ENCODE peak calls at places on chromosomes 11 and 22, in seven cellular contexts. One of them, this sample, is unnamed.

GRCh38 chr11:1735271-1735670 is 15.1 kb downstream of the IFITM10 start:
- DNase-seq in Calu3: no peak
- DNase-seq in GM23338: no peak
- DNase-seq in GM10248: no peak
- DNase-seq in body of pancreas: no peak
- DNase-seq in cardiac muscle cell: no peak
- DNase-seq in endothelial cell: no peak
- DNase-seq in this sample: no peak

GRCh38 chr11:129382583-129382982 is 6.9 kb downstream of the BARX2 start:
- DNase-seq in body of pancreas: no peak
- DNase-seq in GM10248: no peak
- DNase-seq in endothelial cell: no peak
- DNase-seq in cardiac muscle cell: no peak
- DNase-seq in Calu3: no peak
- DNase-seq in GM23338: no peak
- DNase-seq in this sample: no peak

GRCh38 chr22:31272522-31273446 is 19.5 kb downstream of the PIK3IP1 start:
- DNase-seq in endothelial cell: peak; percentile 50
- DNase-seq in GM23338: peak; percentile 91
- DNase-seq in GM10248: peak; percentile 68
- DNase-seq in Calu3: peak; percentile 62
- DNase-seq in cardiac muscle cell: peak; percentile 75
- DNase-seq in body of pancreas: peak; percentile 64
- DNase-seq in this sample: peak; percentile 58

GRCh38 chr22:26139320-26139719 is 29.9 kb upstream of the SEZ6L start:
- DNase-seq in GM23338: no peak
- DNase-seq in Calu3: no peak
- DNase-seq in endothelial cell: no peak
- DNase-seq in body of pancreas: peak; percentile 29
- DNase-seq in GM10248: no peak
- DNase-seq in cardiac muscle cell: no peak
- DNase-seq in this sample: peak; percentile 44

GRCh38 chr11:18986744-18987143 is 47.5 kb upstream of the MRGPRX1 start:
- DNase-seq in cardiac muscle cell: no peak
- DNase-seq in endothelial cell: no peak
- DNase-seq in Calu3: no peak
- DNase-seq in GM10248: no peak
- DNase-seq in body of pancreas: no peak
- DNase-seq in GM23338: no peak
- DNase-seq in this sample: no peak

GRCh38 chr11:541433-541885 is 4.1 kb downstream of the LRRC56 start:
- DNase-seq in endothelial cell: no peak
- DNase-seq in GM23338: no peak
- DNase-seq in GM10248: no peak
- DNase-seq in body of pancreas: no peak
- DNase-seq in cardiac muscle cell: no peak
- DNase-seq in Calu3: no peak
- DNase-seq in this sample: no peak

GRCh38 chr22:23868580-23868979 is 10.9 kb downstream of the SLC2A11 start:
- DNase-seq in body of pancreas: no peak
- DNase-seq in GM10248: no peak
- DNase-seq in cardiac muscle cell: no peak
- DNase-seq in GM23338: no peak
- DNase-seq in Calu3: no peak
- DNase-seq in endothelial cell: no peak
- DNase-seq in this sample: no peak

GRCh38 chr11:75574698-75575265 is 12.7 kb downstream of the SERPINH1 start:
- DNase-seq in body of pancreas: no peak
- DNase-seq in cardiac muscle cell: no peak
- DNase-seq in GM10248: no peak
- DNase-seq in GM23338: no peak
- DNase-seq in Calu3: no peak
- DNase-seq in endothelial cell: no peak
- DNase-seq in this sample: no peak

GRCh38 chr11:111916768-111917167 is 1.9 kb upstream of the C11orf52 start:
- DNase-seq in cardiac muscle cell: no peak
- DNase-seq in Calu3: no peak
- DNase-seq in endothelial cell: no peak
- DNase-seq in GM10248: no peak
- DNase-seq in GM23338: no peak
- DNase-seq in body of pancreas: no peak
- DNase-seq in this sample: no peak

GRCh38 chr11:22730319-22730718 is 63.9 kb downstream of the GAS2 start:
- DNase-seq in cardiac muscle cell: peak; percentile 34
- DNase-seq in endothelial cell: no peak
- DNase-seq in Calu3: peak; percentile 14
- DNase-seq in GM10248: no peak
- DNase-seq in body of pancreas: no peak
- DNase-seq in GM23338: no peak
- DNase-seq in this sample: no peak

GRCh38 chr11:91299980-91300379 is 924.6 kb upstream of the FAT3 start:
- DNase-seq in cardiac muscle cell: no peak
- DNase-seq in GM23338: no peak
- DNase-seq in body of pancreas: no peak
- DNase-seq in GM10248: peak; percentile 4
- DNase-seq in Calu3: peak; percentile 1
- DNase-seq in endothelial cell: no peak
- DNase-seq in this sample: no peak

DNA sequence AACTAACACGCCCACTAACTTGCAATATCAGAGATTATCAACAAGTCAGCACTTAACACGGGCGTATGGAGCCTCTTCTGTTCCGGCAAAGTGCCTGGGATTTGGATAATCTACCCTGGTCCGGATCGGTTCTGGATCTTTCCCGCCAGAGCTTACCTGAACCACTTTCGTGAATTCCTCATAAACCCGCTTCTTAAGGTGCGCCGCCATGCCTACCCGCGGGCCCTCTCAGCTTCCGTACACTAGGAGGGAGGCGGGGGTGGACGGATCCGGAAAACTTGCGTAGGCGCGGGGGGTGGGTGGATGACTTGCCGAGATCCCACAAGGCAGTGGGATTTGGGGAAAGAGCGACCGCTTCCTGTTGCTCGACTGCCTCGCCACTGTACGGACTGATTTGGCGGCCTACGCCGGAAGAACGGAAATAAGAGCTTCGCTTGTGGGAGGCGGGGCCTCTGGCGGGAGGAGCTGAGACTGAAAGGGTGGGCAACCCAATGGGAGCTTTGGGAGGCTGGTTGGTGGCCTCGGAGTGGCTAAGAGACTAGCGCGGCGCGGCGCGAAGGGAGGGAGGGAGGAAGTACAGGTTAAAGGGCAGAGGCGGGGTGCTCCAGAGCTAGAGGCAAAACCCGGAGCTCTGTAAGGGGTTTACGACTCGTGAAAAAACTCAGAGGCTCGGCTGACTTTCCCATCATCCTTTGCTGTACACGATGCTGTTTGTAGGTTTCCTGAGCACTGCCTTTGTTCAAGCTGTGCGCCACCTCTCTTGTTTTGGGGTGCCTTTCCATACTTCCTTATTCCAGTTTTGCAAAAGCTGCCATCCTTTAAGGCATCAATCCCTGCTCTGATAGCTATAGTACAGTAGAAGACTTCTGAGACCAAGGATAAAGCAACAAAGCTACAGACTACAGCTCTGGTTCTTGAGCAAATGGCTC is at the start of gene INTS4:
- DNase-seq in GM23338: peak; percentile 100
- DNase-seq in cardiac muscle cell: peak; percentile 99
- DNase-seq in Calu3: peak; percentile 98
- DNase-seq in GM10248: peak; percentile 95
- DNase-seq in body of pancreas: peak; percentile 99
- DNase-seq in endothelial cell: peak; percentile 95
- DNase-seq in this sample: peak; percentile 99
- TF ChIP-seq CTCF in GM23338: no peak
- TF ChIP-seq CTCF in cardiac muscle cell: no peak
- TF ChIP-seq CTCF in Calu3: no peak
- TF ChIP-seq CTCF in GM10248: no peak
- TF ChIP-seq CTCF in body of pancreas: no peak
- TF ChIP-seq CTCF in endothelial cell: no peak
- TF ChIP-seq CTCF in this sample: peak; percentile 11

DNA sequence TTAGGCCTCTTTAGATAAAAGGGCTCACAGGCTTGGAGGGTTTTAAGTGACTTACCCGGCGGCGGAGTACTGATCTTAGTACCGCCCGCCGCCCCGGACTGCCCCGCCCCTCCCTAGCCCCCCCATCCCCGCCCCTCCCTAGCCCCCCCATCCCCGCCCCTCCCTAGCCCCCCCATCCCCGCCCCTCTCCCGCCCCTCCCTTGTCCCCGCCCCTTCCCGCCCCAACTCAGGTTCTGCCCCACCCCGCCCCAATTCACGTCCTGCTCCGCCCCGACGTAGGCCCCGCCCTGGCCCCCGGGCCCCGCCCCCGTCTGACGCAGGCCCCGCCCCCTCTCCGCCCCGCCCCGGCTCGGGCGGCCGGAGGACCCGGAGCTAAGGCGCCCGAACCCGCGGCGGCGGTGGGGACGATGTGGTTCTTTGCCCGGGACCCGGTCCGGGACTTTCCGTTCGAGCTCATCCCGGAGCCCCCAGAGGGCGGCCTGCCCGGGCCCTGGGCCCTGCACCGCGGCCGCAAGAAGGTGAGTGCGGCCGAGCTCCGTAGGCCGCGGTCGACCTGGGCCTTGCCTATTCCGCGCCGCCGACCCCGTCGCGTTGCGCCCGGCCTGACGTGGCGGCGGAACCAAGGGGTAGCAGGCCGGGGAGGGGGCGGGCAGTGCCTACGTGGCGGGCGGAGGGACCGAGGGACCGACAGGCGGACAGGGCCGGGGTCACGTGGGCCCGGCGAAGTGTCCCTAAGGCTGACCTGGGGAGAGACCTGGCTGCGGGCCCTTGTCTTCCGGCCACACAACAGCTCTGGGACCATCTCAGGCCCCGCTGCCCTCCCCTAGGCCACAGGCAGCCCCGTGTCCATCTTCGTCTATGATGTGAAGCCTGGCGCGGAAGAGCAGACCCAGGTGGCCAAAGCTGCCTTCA is at the start of gene SCYL1:
- DNase-seq in cardiac muscle cell: peak; percentile 88
- DNase-seq in GM10248: peak; percentile 96
- DNase-seq in body of pancreas: peak; percentile 83
- DNase-seq in Calu3: peak; percentile 75
- DNase-seq in endothelial cell: peak; percentile 85
- DNase-seq in GM23338: peak; percentile 79
- DNase-seq in this sample: peak; percentile 84
- TF ChIP-seq CTCF in cardiac muscle cell: no peak
- TF ChIP-seq CTCF in GM10248: no peak
- TF ChIP-seq CTCF in body of pancreas: no peak
- TF ChIP-seq CTCF in Calu3: no peak
- TF ChIP-seq CTCF in endothelial cell: no peak
- TF ChIP-seq CTCF in GM23338: no peak
- TF ChIP-seq CTCF in this sample: peak; percentile 5

GRCh38 chr11:62603771-62604170 is 2.1 kb upstream of the MTA2 start:
- DNase-seq in GM10248: no peak
- DNase-seq in body of pancreas: no peak
- DNase-seq in cardiac muscle cell: no peak
- DNase-seq in endothelial cell: no peak
- DNase-seq in GM23338: no peak
- DNase-seq in Calu3: no peak
- DNase-seq in this sample: no peak

GRCh38 chr11:62601114-62601363 is 626 bp downstream of the MTA2 start:
- DNase-seq in body of pancreas: peak; percentile 48
- DNase-seq in Calu3: no peak
- DNase-seq in GM10248: peak; percentile 24
- DNase-seq in GM23338: no peak
- DNase-seq in cardiac muscle cell: no peak
- DNase-seq in endothelial cell: no peak
- DNase-seq in this sample: no peak

GRCh38 chr11:62603072-62603408 is 1.4 kb upstream of the MTA2 start:
- DNase-seq in GM23338: peak; percentile 46
- DNase-seq in body of pancreas: no peak
- DNase-seq in endothelial cell: no peak
- DNase-seq in cardiac muscle cell: no peak
- DNase-seq in GM10248: no peak
- DNase-seq in Calu3: no peak
- DNase-seq in this sample: no peak

GRCh38 chr11:62601364-62602140 is at the start of gene MTA2:
- DNase-seq in cardiac muscle cell: peak; percentile 99
- DNase-seq in endothelial cell: peak; percentile 100
- DNase-seq in Calu3: peak; percentile 99
- DNase-seq in GM10248: peak; percentile 98
- DNase-seq in body of pancreas: peak; percentile 99
- DNase-seq in GM23338: peak; percentile 99
- DNase-seq in this sample: peak; percentile 97

GRCh38 chr11:62602141-62603071 is 741 bp upstream of the MTA2 start:
- DNase-seq in Calu3: peak; percentile 52
- DNase-seq in endothelial cell: peak; percentile 47
- DNase-seq in GM23338: peak; percentile 73
- DNase-seq in body of pancreas: peak; percentile 63
- DNase-seq in GM10248: peak; percentile 39
- DNase-seq in cardiac muscle cell: peak; percentile 72
- DNase-seq in this sample: peak; percentile 61
- TF ChIP-seq CTCF in Calu3: no peak
- TF ChIP-seq CTCF in endothelial cell: no peak
- TF ChIP-seq CTCF in GM23338: no peak
- TF ChIP-seq CTCF in body of pancreas: peak; percentile 14
- TF ChIP-seq CTCF in GM10248: no peak
- TF ChIP-seq CTCF in cardiac muscle cell: no peak
- TF ChIP-seq CTCF in this sample: peak; percentile 26

GRCh38 chr22:46442217-46442853 is 95.1 kb downstream of the CELSR1 start:
- DNase-seq in endothelial cell: no peak
- DNase-seq in GM23338: peak; percentile 47
- DNase-seq in body of pancreas: no peak
- DNase-seq in GM10248: no peak
- DNase-seq in cardiac muscle cell: no peak
- DNase-seq in Calu3: no peak
- DNase-seq in this sample: no peak

GRCh38 chr22:46446799-46447198 is 90.6 kb downstream of the CELSR1 start:
- DNase-seq in GM10248: no peak
- DNase-seq in GM23338: no peak
- DNase-seq in endothelial cell: no peak
- DNase-seq in Calu3: no peak
- DNase-seq in body of pancreas: no peak
- DNase-seq in cardiac muscle cell: no peak
- DNase-seq in this sample: no peak

GRCh38 chr22:46445771-46446485 is 91.5 kb downstream of the CELSR1 start:
- DNase-seq in GM23338: no peak
- DNase-seq in endothelial cell: no peak
- DNase-seq in Calu3: no peak
- DNase-seq in body of pancreas: no peak
- DNase-seq in GM10248: no peak
- DNase-seq in cardiac muscle cell: no peak
- DNase-seq in this sample: no peak

GRCh38 chr22:46443850-46444389 is 93.5 kb downstream of the CELSR1 start:
- DNase-seq in endothelial cell: no peak
- DNase-seq in GM23338: peak; percentile 33
- DNase-seq in body of pancreas: no peak
- DNase-seq in cardiac muscle cell: no peak
- DNase-seq in GM10248: no peak
- DNase-seq in Calu3: no peak
- DNase-seq in this sample: peak; percentile 42

DNA sequence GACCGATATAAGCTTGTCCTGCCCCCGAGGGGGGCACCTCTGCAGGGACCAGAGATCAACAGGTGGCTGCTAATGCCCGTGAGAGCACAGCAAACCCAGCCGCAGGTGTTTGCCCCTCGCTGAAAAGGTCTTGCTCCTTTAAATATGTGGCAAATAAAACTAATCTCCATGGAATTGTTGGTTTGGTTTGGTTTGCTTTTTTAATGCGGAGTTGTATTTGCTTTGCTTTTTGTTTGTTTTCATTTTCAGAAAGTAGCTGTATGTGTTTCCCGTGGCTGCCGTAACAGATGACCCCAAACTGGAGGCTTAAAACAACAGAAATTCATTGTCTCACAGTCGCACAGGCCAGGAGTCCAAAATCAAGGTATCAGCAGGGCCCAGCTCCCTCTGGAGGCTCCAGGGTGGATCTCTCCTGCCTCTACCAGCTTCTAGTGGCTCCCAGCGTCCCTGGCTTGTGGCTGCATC is 93.0 kb downstream of the CELSR1 start:
- DNase-seq in body of pancreas: no peak
- DNase-seq in cardiac muscle cell: no peak
- DNase-seq in endothelial cell: no peak
- DNase-seq in GM10248: no peak
- DNase-seq in Calu3: no peak
- DNase-seq in GM23338: peak; percentile 43
- DNase-seq in this sample: no peak
- TF ChIP-seq CTCF in body of pancreas: no peak
- TF ChIP-seq CTCF in cardiac muscle cell: no peak
- TF ChIP-seq CTCF in endothelial cell: no peak
- TF ChIP-seq CTCF in GM10248: no peak
- TF ChIP-seq CTCF in Calu3: no peak
- TF ChIP-seq CTCF in GM23338: no peak
- TF ChIP-seq CTCF in this sample: no peak

This sample was measured in prostate gland.